ENCODE peak calls at places on chromosomes 4 and X, in four cellular contexts. W is SK-N-MC; Y is CD8-positive, alpha-beta memory T cell; C is choroid plexus epithelial cell. G is an unnamed sample.

GRCh38 chr4:156765277-156765676 is 206.3 kb downstream of the PDGFC start:
- DNase-seq in Y (no peak), C (peak), W (no peak), G (no peak)

GRCh38 chr4:119070301-119070700 is 65.3 kb upstream of the MYOZ2 start:
- DNase-seq in C (no peak), W (no peak), Y (no peak), G (no peak)

GRCh38 chr4:80195441-80196139 is 1.7 kb upstream of the PRDM8 start:
- DNase-seq in C (no peak), W (no peak), Y (no peak), G (no peak)

GRCh38 chr4:153468587-153468986 is 2.4 kb downstream of the TMEM131L start:
- DNase-seq in Y (no peak), C (no peak), W (no peak), G (no peak)

GRCh38 chr4:154731756-154732155 is 12.0 kb upstream of the LRAT start:
- DNase-seq in C (no peak), W (no peak), Y (no peak), G (no peak)

GRCh38 chr4:173013232-173013932 is 155.2 kb upstream of the GALNT7 start:
- DNase-seq in Y (peak), C (peak), W (peak), G (no peak)

GRCh38 chr4:95204267-95204835 is 344.4 kb downstream of the UNC5C start:
- DNase-seq in C (no peak), W (no peak), Y (no peak), G (no peak)

GRCh38 chrX:39397561-39398200 is 596.4 kb downstream of the MID1IP1 start:
- DNase-seq in W (no peak), C (no peak), Y (no peak), G (no peak)

GRCh38 chrX:1778817-1779216 is 164.0 kb downstream of the ASMT start:
- DNase-seq in C (no peak), W (no peak), Y (no peak), G (no peak)

GRCh38 chr4:168832746-168833575 is 177.1 kb downstream of the CBR4 start:
- DNase-seq in C (no peak), W (no peak), Y (no peak), G (no peak)

G was measured in 8988T.